ENCODE peak calls at places on chromosomes 7 and 10, in nine cellular contexts. H is heart right ventricle, S is upper lobe of right lung, I is hepatocyte, T is endothelial cell of umbilical vein, Y is fibroblast of lung, Q is Peyer's patch, A is heart left ventricle, U is osteoblast. L is an unnamed sample. For H3K4me1, the result is how much of the 10 kb centered on the place peaks cover.

GRCh38 chr7:123041085-123041484 is 45.6 kb upstream of the TAS2R16 start:
- DNase-seq in H (no peak), S (no peak), I (no peak), T (peak), Y (peak), Q (no peak), A (no peak), U (no peak), L (no peak)

GRCh38 chr10:24642921-24643678 is 80.6 kb downstream of the ARHGAP21 start:
- DNase-seq in H (no peak), S (no peak), I (peak), T (peak), Y (peak), Q (no peak), A (peak), U (peak), L (no peak)

GRCh38 chr7:50475340-50475739 is 25.2 kb upstream of the FIGNL1 start:
- DNase-seq in H (no peak), S (no peak), I (no peak), T (no peak), Y (no peak), Q (no peak), A (no peak), U (no peak), L (no peak)

GRCh38 chr10:132111871-132112341 is 46.2 kb downstream of the JAKMIP3 start:
- DNase-seq in H (no peak), S (peak), I (no peak), T (no peak), Y (no peak), Q (no peak), A (peak), U (no peak), L (peak)

GRCh38 chr7:64880322-64881297 is 22.5 kb upstream of the ZNF273 start:
- DNase-seq in H (no peak), S (no peak), I (no peak), T (no peak), Y (no peak), Q (no peak), A (no peak), U (no peak), L (no peak)

GRCh38 chr7:130228840-130229239 is 21.2 kb downstream of the SSMEM1 start:
- DNase-seq in H (no peak), S (no peak), I (no peak), T (no peak), Y (no peak), Q (no peak), A (no peak), U (no peak), L (no peak)

GRCh38 chr10:71831646-71832552 is 19.2 kb downstream of the PSAP start:
- DNase-seq in H (no peak), S (no peak), I (no peak), T (no peak), Y (peak), Q (no peak), A (no peak), U (peak), L (peak)

GRCh38 chr10:47063858-47064257 is 152.6 kb downstream of the PTPN20 start:
- DNase-seq in H (no peak), S (no peak), I (no peak), T (no peak), Y (no peak), Q (no peak), A (no peak), U (peak), L (no peak)

GRCh38 chr10:125820705-125821104 is 2.4 kb downstream of the UROS start:
- DNase-seq in H (no peak), S (no peak), I (no peak), T (no peak), Y (no peak), Q (no peak), A (no peak), U (peak), L (no peak)

GRCh38 chr7:42831051-42831952 is 80.6 kb downstream of the C7orf25 start:
- DNase-seq in H (peak), S (peak), I (peak), T (peak), Y (peak), Q (no peak), A (peak), U (no peak), L (no peak)

GRCh38 chr10:119306514-119306951 is 99.2 kb downstream of the GRK5 start:
- DNase-seq in H (no peak), S (no peak), I (peak), T (peak), Y (peak), Q (peak), A (no peak), U (no peak), L (no peak)

GRCh38 chr10:46557319-46558140 is 1.1 kb upstream of the GPRIN2 start:
- DNase-seq in H (no peak), S (peak), I (no peak), T (no peak), Y (no peak), Q (peak), A (peak), U (no peak), L (peak)

DNA sequence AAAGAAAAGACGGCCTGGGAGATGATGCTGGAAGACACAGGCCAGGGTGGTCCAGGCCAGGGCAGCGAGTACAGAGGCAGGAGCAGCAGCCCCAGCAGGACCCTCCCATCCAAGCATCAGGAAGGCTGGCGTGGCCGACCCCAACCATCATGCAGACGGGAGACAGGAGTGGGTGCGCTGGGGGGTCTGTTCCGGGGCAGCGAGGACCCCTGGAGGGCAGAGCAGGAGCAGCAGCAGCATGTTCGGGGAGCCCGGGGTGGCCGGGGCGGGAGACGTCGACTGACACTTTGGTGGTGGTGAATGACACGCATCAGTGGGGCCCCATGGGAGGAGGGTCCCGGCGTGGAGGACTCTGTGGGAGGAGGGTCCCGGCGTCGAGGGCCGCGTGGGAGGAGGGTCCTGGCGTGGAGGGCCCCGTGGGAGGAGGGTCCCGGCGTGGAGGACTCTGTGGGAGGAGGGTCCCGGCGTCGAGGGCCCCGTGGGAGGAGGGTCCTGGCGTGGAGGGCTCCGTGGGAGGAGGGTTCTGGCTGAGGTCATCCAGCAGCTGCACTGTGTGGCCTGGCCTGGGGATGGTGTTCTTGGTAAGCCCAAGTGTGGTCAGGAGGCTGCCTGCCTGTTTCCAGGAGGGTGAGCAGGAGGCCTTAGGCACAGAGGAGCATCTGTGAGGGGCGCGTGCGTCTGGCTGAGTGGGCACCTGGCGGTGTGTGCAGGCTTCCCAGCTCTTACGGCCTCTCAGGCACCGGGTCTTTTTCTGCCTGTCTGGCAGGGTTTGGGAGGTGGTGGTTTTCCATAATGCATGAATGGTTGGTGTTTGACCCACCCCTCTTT is 38.9 kb downstream of the FAM20C start:
- DNase-seq in H (no peak), S (no peak), I (no peak), T (no peak), Y (peak), Q (no peak), A (no peak), U (no peak), L (no peak)
- TF ChIP-seq CTCF in H (peak), S (no peak), I (peak), T (peak), Y (peak), Q (no peak), A (peak), U (peak), L (no peak)

DNA sequence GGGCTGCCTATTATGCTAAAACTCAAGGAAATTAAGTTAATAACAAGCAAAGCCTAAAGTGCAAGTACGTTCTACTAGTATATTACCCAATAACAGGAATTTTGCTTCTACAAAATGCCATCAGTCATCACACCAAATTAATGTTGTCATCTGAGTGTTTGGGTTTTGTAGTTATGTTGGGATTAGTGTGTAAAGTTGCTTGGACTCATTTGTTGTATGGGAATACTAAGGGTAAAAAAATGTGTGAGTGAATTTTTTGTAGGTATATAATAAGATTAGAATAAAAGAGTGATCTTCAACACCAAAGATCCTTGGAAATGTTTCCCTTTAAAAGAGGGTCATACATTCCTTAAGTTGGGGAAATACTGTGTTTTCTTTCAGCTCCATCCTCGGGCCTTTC is 38.6 kb downstream of the NRP1 start:
- DNase-seq in H (no peak), S (no peak), I (no peak), T (no peak), Y (peak), Q (no peak), A (no peak), U (no peak), L (no peak)
- H3K4me1 ChIP-seq in H (half or more), S (under half), I (under half), T (under half), Y (under half), Q (under half), A (half or more), U (under half), L (under half)

DNA sequence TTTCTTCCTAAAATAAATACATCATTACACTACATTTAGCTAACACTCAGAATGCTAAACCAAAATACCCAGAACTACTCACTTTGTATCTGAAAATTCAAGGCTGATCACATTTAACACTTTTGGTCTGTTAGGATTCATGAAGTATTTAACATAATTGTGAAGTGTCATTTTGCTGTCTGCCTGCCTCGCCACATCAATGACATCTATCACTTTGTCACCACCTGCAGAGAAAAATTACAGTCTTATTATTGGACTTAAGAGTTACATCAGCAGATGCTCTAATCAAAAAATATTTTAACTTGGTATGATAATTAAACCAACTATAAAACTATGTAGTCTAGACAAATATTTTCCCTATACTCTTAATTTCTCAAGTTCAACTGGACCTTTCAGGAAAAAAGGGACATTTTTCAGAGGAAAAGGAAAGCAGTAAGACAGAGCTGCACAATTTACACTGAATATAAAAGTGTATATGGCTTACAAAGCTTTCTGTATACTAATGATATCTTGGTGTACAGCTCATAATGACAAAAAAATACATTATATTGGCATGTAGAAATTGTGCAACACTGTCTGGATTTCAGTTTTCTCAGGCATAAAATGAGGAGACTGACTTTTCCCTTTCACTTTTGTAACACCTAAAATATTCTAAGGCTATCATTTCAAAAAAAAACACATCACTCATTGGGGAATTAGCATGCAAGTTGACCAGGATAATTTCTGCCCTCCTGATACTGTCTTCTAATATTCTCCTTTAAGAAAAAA is 49.2 kb downstream of the KDM7A start:
- DNase-seq in H (no peak), S (no peak), I (no peak), T (no peak), Y (no peak), Q (no peak), A (no peak), U (no peak), L (no peak)
- H3K4me3 ChIP-seq in H (no peak), S (no peak), I (no peak), T (no peak), Y (no peak), Q (no peak), A (no peak), U (no peak), L (no peak)

GRCh38 chr7:27921081-27921836 is 181.3 kb downstream of the TAX1BP1 start:
- DNase-seq in H (no peak), S (no peak), I (peak), T (peak), Y (peak), Q (no peak), A (peak), U (no peak), L (no peak)
- TF ChIP-seq CTCF in H (peak), S (peak), I (peak), T (peak), Y (peak), Q (peak), A (peak), U (peak), L (peak)

GRCh38 chr10:124003481-124004371 is 89.7 kb downstream of the CHST15 start:
- DNase-seq in H (no peak), S (peak), I (no peak), T (no peak), Y (no peak), Q (peak), A (no peak), U (peak), L (peak)
- H3K4me1 ChIP-seq in H (under half), S (under half), I (under half), T (under half), Y (under half), Q (under half), A (under half), U (under half), L (under half)

DNA sequence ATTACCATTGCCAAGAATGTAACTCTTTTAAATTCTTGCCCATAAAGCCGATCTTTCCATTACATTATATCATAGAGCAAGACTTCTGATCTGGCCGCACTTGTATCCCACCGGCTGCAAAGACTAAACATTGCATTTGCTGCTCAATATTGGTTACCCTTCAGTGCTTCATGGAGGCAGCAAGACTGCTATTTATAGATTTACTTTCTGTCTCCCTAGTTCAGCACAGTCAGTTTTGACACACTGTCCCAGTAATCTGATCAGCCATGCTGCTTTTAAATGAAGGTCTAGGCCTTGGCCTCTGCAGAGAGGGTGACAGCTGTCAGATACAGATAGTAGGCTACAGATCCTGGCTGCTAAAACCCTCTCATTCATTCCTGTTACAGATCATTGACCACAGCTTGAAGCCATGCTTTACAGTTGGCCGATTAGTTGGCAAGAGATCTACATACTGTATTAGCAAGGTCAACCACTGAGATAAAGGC is 562.6 kb upstream of the GALNT17 start:
- DNase-seq in H (no peak), S (no peak), I (no peak), T (no peak), Y (peak), Q (no peak), A (no peak), U (no peak), L (no peak)
- H3K4me3 ChIP-seq in H (no peak), S (no peak), I (no peak), T (no peak), Y (no peak), Q (no peak), A (no peak), U (no peak), L (no peak)

GRCh38 chr7:13117103-13117502 is 429.7 kb downstream of the ARL4A start:
- DNase-seq in H (no peak), S (no peak), I (no peak), T (peak), Y (peak), Q (no peak), A (no peak), U (no peak), L (no peak)
- TF ChIP-seq CTCF in H (peak), S (peak), I (peak), T (peak), Y (peak), Q (peak), A (no peak), U (peak), L (peak)

L was measured in RWPE2.